ENCODE peak calls at places on chromosomes 1 and 21, in seven cellular contexts. A is body of pancreas, D is breast epithelium, Q is AG04450, Y is lower lobe of right lung, M is brain microvascular endothelial cell, F is IMR-90. N is an unnamed sample.

GRCh38 chr1:966135-966602 is at the start of gene PLEKHN1:
- DNase-seq in M (peak; percentile 55), D (no peak), Y (no peak), Q (no peak), A (peak; percentile 49), F (peak; percentile 45), N (no peak)

GRCh38 chr1:115454835-115455511 is 116.9 kb upstream of the NGF start:
- DNase-seq in Y (peak; percentile 53), M (no peak), D (no peak), F (peak; percentile 81), A (no peak), Q (peak; percentile 75), N (no peak)

GRCh38 chr1:233518344-233518743 is 95.6 kb upstream of the KCNK1 start:
- DNase-seq in M (no peak), D (no peak), A (no peak), Q (no peak), F (no peak), Y (no peak), N (no peak)

GRCh38 chr1:117010310-117010969 is 8.9 kb downstream of the CD101 start:
- DNase-seq in Q (no peak), F (no peak), A (no peak), D (no peak), Y (no peak), M (no peak), N (no peak)

GRCh38 chr1:228490120-228491078 is 3.2 kb downstream of the RNF187 start:
- DNase-seq in Y (no peak), M (no peak), F (peak; percentile 53), D (no peak), A (no peak), Q (no peak), N (no peak)

GRCh38 chr1:35558374-35559316 is 1.0 kb downstream of the NCDN start:
- DNase-seq in Y (no peak), Q (no peak), A (no peak), M (no peak), F (no peak), D (no peak), N (no peak)

GRCh38 chr1:89610457-89610991 is 22.4 kb upstream of the LRRC8C start:
- DNase-seq in Q (no peak), A (no peak), M (no peak), Y (no peak), D (no peak), F (no peak), N (no peak)

GRCh38 chr1:26182372-26182675 is 5.0 kb downstream of the CNKSR1 start:
- DNase-seq in A (no peak), F (no peak), M (no peak), D (no peak), Y (no peak), Q (no peak), N (no peak)

GRCh38 chr1:232322162-232322734 is 307.7 kb downstream of the SIPA1L2 start:
- DNase-seq in F (no peak), D (no peak), Q (no peak), M (no peak), Y (no peak), A (no peak), N (no peak)

GRCh38 chr1:88801575-88802208 is 89.7 kb downstream of the GTF2B start:
- DNase-seq in Y (no peak), D (no peak), A (no peak), F (peak; percentile 42), Q (no peak), M (no peak), N (no peak)

GRCh38 chr21:18529253-18529652 is 125.7 kb upstream of the TMPRSS15 start:
- DNase-seq in A (no peak), Q (no peak), M (peak; percentile 96), D (no peak), F (no peak), Y (no peak), N (peak; percentile 82)

GRCh38 chr1:169722784-169723183 is 11.1 kb downstream of the SELE start:
- DNase-seq in A (no peak), F (no peak), D (no peak), Y (no peak), Q (no peak), M (no peak), N (no peak)

GRCh38 chr1:3409737-3410434 is 44.6 kb upstream of the ARHGEF16 start:
- DNase-seq in Y (no peak), D (peak; percentile 62), Q (no peak), M (peak; percentile 54), F (peak; percentile 23), A (peak; percentile 66), N (peak; percentile 4)

GRCh38 chr1:214570442-214570841 is 19.0 kb upstream of the PTPN14 start:
- DNase-seq in D (no peak), F (peak; percentile 90), M (peak; percentile 57), A (no peak), Q (no peak), Y (no peak), N (no peak)

GRCh38 chr1:100847481-100847880 is 47.2 kb downstream of the EXTL2 start:
- DNase-seq in M (no peak), Y (no peak), F (peak; percentile 67), A (no peak), Q (no peak), D (no peak), N (no peak)

GRCh38 chr1:27528701-27529637 is 39.0 kb upstream of the WASF2 start:
- DNase-seq in F (peak; percentile 79), A (peak; percentile 72), D (no peak), Q (peak; percentile 49), M (no peak), Y (no peak), N (no peak)

GRCh38 chr1:165531021-165531420 is 12.8 kb upstream of the LRRC52 start:
- DNase-seq in M (no peak), Q (no peak), Y (no peak), F (no peak), A (peak; percentile 33), D (no peak), N (no peak)

GRCh38 chr1:29708818-29709710 is 472.7 kb downstream of the PTPRU start:
- DNase-seq in Q (peak; percentile 63), M (peak; percentile 34), F (peak; percentile 81), Y (no peak), D (no peak), A (no peak), N (no peak)

GRCh38 chr1:67433830-67434229 is 3.6 kb upstream of the SERBP1 start:
- DNase-seq in Y (no peak), M (no peak), Q (no peak), A (no peak), F (no peak), D (no peak), N (no peak)

GRCh38 chr1:67430358-67431155 is at the start of gene SERBP1:
- DNase-seq in F (peak; percentile 96), D (peak; percentile 94), Q (peak; percentile 91), A (peak; percentile 94), Y (peak; percentile 97), M (peak; percentile 95), N (peak; percentile 70)

GRCh38 chr1:67432745-67433144 is 2.5 kb upstream of the SERBP1 start:
- DNase-seq in F (no peak), Q (no peak), Y (no peak), A (no peak), D (no peak), M (no peak), N (no peak)

GRCh38 chr1:67431156-67431765 is 1.1 kb upstream of the SERBP1 start:
- DNase-seq in D (no peak), M (no peak), A (no peak), Y (no peak), F (no peak), Q (no peak), N (no peak)

GRCh38 chr1:67431869-67432578 is 1.8 kb upstream of the SERBP1 start:
- DNase-seq in F (no peak), Y (no peak), D (no peak), A (no peak), M (no peak), Q (no peak), N (no peak)
- H3K4me3 ChIP-seq in F (no peak overlapping the region), Y (peak overlapping the region; percentile 84), D (peak overlapping the region; percentile 84), A (no peak overlapping the region), M (no peak overlapping the region), Q (no peak overlapping the region), N (peak overlapping the region; percentile 91)

GRCh38 chr1:68384321-68384813 is 65.4 kb downstream of the RPE65 start:
- DNase-seq in Y (no peak), D (no peak), M (peak; percentile 99), F (peak; percentile 100), Q (peak; percentile 96), A (peak; percentile 28), N (peak; percentile 99)
- TF ChIP-seq CTCF in Y (no peak), D (no peak), M (peak; percentile 56), F (peak; percentile 60), Q (peak; percentile 67), A (no peak), N (peak; percentile 55)

DNA sequence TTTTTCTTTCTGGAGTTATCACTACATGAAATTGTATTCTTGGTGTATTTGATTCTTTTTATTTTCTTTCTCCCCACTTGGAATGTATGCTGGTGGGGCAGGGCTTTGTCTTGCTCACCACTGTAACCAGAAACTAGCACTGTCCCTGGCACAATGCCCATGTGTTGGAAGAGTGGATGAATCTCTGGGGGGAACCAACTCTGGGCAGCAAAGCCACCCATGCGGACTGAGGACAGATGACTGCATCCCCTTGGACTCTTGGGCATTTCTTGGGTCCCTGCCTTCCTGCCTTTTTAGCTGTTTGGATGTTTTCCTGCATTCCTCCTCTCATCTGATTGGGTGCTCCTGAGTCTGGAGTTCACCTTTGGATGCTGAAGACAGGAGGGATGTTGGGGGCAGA is 6.1 kb downstream of the CYP4B1 start:
- DNase-seq in M (no peak), A (no peak), F (no peak), D (no peak), Y (no peak), Q (no peak), N (no peak)
- H3K4me3 ChIP-seq in M (no peak overlapping the region), A (no peak overlapping the region), F (no peak overlapping the region), D (no peak overlapping the region), Y (peak overlapping the region; percentile 54), Q (no peak overlapping the region), N (no peak overlapping the region)

GRCh38 chr1:97668945-97669344 is 251.9 kb downstream of the DPYD start:
- DNase-seq in D (no peak), A (no peak), Q (no peak), F (peak; percentile 61), Y (no peak), M (peak; percentile 38), N (no peak)
- TF ChIP-seq CTCF in D (no peak), A (no peak), Q (peak; percentile 10), F (peak; percentile 27), Y (no peak), M (peak; percentile 49), N (no peak)

DNA sequence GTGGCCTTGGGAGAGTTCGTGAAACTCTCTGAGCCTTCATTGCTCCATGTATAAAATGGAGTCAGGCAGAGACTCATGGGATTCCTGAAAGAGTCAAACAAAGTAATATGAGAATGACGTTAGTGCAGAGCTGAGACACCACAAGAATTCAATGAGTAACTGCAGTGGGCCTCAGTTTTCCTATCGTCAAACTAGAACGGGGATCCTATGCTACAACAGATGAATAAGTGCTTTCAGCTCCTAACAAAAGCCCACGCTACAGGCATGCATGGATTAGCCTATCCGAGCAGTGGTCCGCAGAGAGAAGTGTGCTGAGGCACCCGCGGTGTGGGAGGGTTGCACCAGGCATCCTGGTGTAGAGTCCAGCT is 124.7 kb downstream of the SYF2 start:
- DNase-seq in M (peak; percentile 85), Y (no peak), D (no peak), A (no peak), F (peak; percentile 57), Q (no peak), N (peak; percentile 41)
- H3K4me3 ChIP-seq in M (no peak overlapping the region), Y (no peak overlapping the region), D (no peak overlapping the region), A (no peak overlapping the region), F (no peak overlapping the region), Q (no peak overlapping the region), N (no peak overlapping the region)

GRCh38 chr21:34536820-34537219 is 24.8 kb upstream of the KCNE1 start:
- DNase-seq in A (no peak), M (no peak), D (no peak), Q (no peak), Y (no peak), F (peak; percentile 59), N (no peak)
- TF ChIP-seq CTCF in A (no peak), M (no peak), D (no peak), Q (no peak), Y (no peak), F (no peak), N (no peak)